ENCODE peak calls at places on chromosomes 13 and 19, in four cellular contexts. F is K562, Q is HepG2, T is H1. M is an unnamed sample.

GRCh38 chr19:19321143-19321577 is 531 bp downstream of the MAU2 start:
- DNase-seq in F (peak; percentile 68), Q (peak; percentile 55), T (peak; percentile 53), M (peak; percentile 27)

GRCh38 chr13:41782086-41782485 is 178.8 kb downstream of the VWA8 start:
- DNase-seq in T (no peak), Q (peak; percentile 24), F (no peak), M (no peak)

GRCh38 chr19:18804139-18804601 is 13.1 kb upstream of the COMP start:
- DNase-seq in Q (no peak), F (no peak), T (no peak), M (no peak)

GRCh38 chr19:42203700-42204099 is 13.8 kb downstream of the DEDD2 start:
- DNase-seq in F (no peak), Q (no peak), T (no peak), M (no peak)

GRCh38 chr19:47036233-47036651 is 12.2 kb downstream of the TMEM160 start:
- DNase-seq in T (no peak), F (no peak), Q (no peak), M (no peak)

GRCh38 chr13:101140936-101141335 is 275.4 kb downstream of the NALCN start:
- DNase-seq in Q (no peak), F (no peak), T (no peak), M (no peak)

GRCh38 chr13:98584668-98585397 is 7.9 kb upstream of the STK24 start:
- DNase-seq in Q (no peak), T (no peak), F (no peak), M (no peak)

GRCh38 chr13:95301135-95301946 is at the start of gene ABCC4:
- DNase-seq in F (peak; percentile 79), Q (peak; percentile 51), T (peak; percentile 82), M (peak; percentile 81)

GRCh38 chr13:48068952-48069351 is 26.0 kb downstream of the MED4 start:
- DNase-seq in F (no peak), T (no peak), Q (no peak), M (no peak)

GRCh38 chr13:38348890-38349289 is 761 bp upstream of the UFM1 start:
- DNase-seq in Q (no peak), F (no peak), T (no peak), M (peak; percentile 9)

GRCh38 chr13:87893982-87894527 is 222.9 kb downstream of the SLITRK5 start:
- DNase-seq in Q (no peak), F (no peak), T (no peak), M (no peak)

GRCh38 chr19:50686310-50687032 is 33.1 kb downstream of the SHANK1 start:
- DNase-seq in Q (no peak), F (peak; percentile 81), T (peak; percentile 83), M (no peak)

GRCh38 chr13:28563609-28564008 is 68.7 kb upstream of the FLT1 start:
- DNase-seq in Q (no peak), F (no peak), T (no peak), M (no peak)

GRCh38 chr13:74511523-74511922 is 377.3 kb upstream of the KLF12 start:
- DNase-seq in T (no peak), Q (no peak), F (no peak), M (no peak)

GRCh38 chr13:21365574-21365973 is 93.5 kb downstream of the ZDHHC20 start:
- DNase-seq in T (no peak), F (no peak), Q (no peak), M (no peak)

GRCh38 chr13:100108913-100109507 is 20.1 kb downstream of the PCCA start:
- DNase-seq in Q (no peak), T (no peak), F (no peak), M (no peak)

GRCh38 chr19:40549007-40549708 is 27.5 kb upstream of the SHKBP1 start:
- DNase-seq in Q (peak; percentile 49), F (peak; percentile 85), T (peak; percentile 92), M (peak; percentile 92)

GRCh38 chr19:28878862-28879566 is 333.9 kb downstream of the UQCRFS1 start:
- DNase-seq in T (peak; percentile 80), F (peak; percentile 67), Q (peak; percentile 52), M (peak; percentile 83)

GRCh38 chr13:109707044-109707794 is 79.2 kb downstream of the IRS2 start:
- DNase-seq in T (no peak), Q (no peak), F (no peak), M (no peak)

GRCh38 chr13:41520699-41521630 is 63.6 kb downstream of the RGCC start:
- DNase-seq in Q (no peak), T (no peak), F (no peak), M (no peak)

GRCh38 chr19:38952395-38953165 is 21.8 kb downstream of the MRPS12 start:
- DNase-seq in Q (peak; percentile 51), F (no peak), T (peak; percentile 52), M (peak; percentile 81)

GRCh38 chr19:42255766-42256750 is 1.1 kb upstream of the ERF start:
- DNase-seq in T (no peak), Q (no peak), F (no peak), M (peak; percentile 80)

GRCh38 chr19:2984196-2984490 is 6.8 kb downstream of the TLE6 start:
- DNase-seq in T (no peak), F (no peak), Q (no peak), M (no peak)

GRCh38 chr13:99086149-99086868 is 108.4 kb upstream of the DOCK9 start:
- DNase-seq in Q (no peak), F (peak; percentile 80), T (peak; percentile 74), M (peak; percentile 43)

GRCh38 chr13:31234729-31235128 is 35.0 kb downstream of the B3GLCT start:
- DNase-seq in F (no peak), T (no peak), Q (peak; percentile 4), M (peak; percentile 5)

GRCh38 chr19:16586477-16586871 is 14.3 kb upstream of the SLC35E1 start:
- DNase-seq in F (no peak), T (no peak), Q (no peak), M (no peak)

GRCh38 chr19:16587031-16588023 is 15.1 kb upstream of the SLC35E1 start:
- DNase-seq in F (no peak), Q (no peak), T (no peak), M (no peak)

GRCh38 chr19:16588089-16588823 is 16.0 kb upstream of the SLC35E1 start:
- DNase-seq in F (peak; percentile 59), T (no peak), Q (no peak), M (no peak)

GRCh38 chr19:16584825-16585801 is 12.9 kb upstream of the SLC35E1 start:
- DNase-seq in F (no peak), T (no peak), Q (no peak), M (no peak)

DNA sequence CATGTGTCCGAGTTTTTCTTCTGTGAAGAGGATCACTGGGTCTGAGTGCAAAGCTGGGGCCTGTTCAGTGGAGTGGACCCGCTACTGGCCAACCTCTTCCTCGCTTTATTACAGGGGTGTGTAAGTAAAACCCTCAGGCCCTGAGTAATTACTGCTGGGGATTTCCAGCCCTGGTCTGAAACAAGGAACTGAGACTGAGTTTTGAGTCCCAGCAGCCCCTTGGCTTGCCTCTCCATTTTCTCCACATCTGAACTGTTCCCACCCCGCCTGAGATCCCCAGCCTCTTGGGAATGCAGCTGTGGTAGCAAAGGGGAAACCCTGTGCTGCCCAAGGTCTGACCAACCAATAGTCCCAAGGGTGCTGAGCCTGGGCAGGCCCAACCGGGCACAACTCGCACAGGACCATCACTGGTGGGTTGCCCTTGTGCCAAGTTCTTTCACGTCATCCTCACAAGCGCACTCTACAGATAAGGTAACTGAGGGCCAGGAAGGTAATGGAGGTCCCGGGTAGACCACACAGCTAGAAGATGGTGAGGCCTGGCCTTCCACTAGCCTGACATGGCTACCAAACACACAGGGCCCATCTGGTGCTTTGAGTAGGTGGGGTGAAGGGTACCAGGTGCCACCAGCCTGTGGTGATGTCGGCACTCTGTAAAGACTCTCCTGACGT is 13.7 kb upstream of the SLC35E1 start:
- DNase-seq in T (no peak), F (no peak), Q (no peak), M (no peak)
- TF ChIP-seq HDAC2 in T (no peak), F (no peak), Q (no peak), M (no peak)

GRCh38 chr19:16886305-16886880 is 2.4 kb upstream of the F2RL3 start:
- DNase-seq in F (no peak), T (no peak), Q (peak; percentile 52), M (peak; percentile 50)

GRCh38 chr19:16889429-16889882 is 657 bp downstream of the F2RL3 start:
- DNase-seq in F (peak; percentile 62), Q (no peak), T (no peak), M (no peak)

GRCh38 chr19:16889883-16890460 is 1.2 kb downstream of the F2RL3 start:
- DNase-seq in F (peak; percentile 63), T (no peak), Q (no peak), M (no peak)

GRCh38 chr19:16888629-16889371 is at the start of gene F2RL3:
- DNase-seq in F (peak; percentile 73), T (no peak), Q (no peak), M (no peak)

DNA sequence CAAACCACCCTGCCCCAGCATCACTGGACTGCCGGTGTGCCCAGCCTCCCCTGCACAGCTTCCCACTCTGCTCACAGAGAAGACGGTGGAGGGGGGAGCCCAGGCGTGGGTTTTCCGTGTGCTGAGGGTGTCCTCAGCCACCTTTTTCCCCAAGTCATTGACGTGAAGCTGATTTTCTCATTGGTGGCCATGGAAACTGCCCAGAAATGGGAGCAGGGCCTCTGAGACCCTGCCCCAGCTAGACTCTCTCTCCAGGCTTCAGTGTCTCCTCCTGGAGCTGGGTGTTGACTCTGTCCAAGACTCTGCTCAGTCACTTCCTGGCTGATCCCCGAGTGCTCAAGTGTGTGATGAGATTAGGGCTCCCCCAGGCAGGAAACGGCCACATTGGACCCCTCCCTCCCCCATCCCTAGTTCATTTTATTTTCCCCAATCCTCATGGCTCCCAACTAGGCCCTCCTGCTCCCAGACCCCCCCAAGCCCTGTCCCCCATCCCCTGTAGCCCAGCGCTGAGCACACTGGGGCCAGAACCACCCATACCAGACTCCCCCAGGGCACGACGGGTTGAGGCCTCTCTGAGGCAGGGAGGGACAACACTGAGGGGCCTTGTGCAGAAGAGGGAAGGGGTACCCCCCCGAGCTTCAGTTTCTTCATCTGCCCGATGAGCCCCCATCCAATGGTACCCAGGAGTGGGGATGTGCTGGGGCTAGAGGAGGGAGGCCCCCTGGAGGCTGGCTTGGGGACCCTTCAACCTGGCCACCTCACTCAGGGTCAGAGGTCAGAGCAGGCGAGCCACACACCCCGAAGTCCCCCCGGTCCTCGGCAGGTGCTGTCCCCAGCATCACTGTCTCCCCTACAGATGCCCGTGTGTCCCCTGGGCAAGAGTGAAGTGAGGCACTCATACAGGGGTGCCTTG is 1.2 kb upstream of the F2RL3 start:
- DNase-seq in F (peak; percentile 66), T (no peak), Q (no peak), M (no peak)
- TF ChIP-seq PHF8 in F (peak; percentile 56), T (no peak), Q (no peak), M (no peak)

GRCh38 chr19:58558066-58558622 is at the start of gene UBE2M:
- DNase-seq in F (peak; percentile 66), Q (no peak), T (no peak), M (peak; percentile 42)
- TF ChIP-seq HDAC2 in F (peak; percentile 44), Q (no peak), T (no peak), M (no peak)

GRCh38 chr19:10776900-10777650 is 58.9 kb downstream of the TMED1 start:
- DNase-seq in T (no peak), Q (no peak), F (no peak), M (no peak)
- TF ChIP-seq PHF8 in T (no peak), Q (no peak), F (no peak), M (no peak)

GRCh38 chr19:5717215-5717614 is 2.7 kb downstream of the LONP1 start:
- DNase-seq in F (no peak), Q (no peak), T (no peak), M (no peak)
- TF ChIP-seq HDAC2 in F (no peak), Q (no peak), T (no peak), M (no peak)

M was measured in A549.